ENCODE peak calls at places on chromosomes 11 and 22, in nine cellular contexts. Y is GM12891; A is HT-29; U is kidney; K is AG04449; P is NCI-H1092; N is ACHN; G is CD4-positive, alpha-beta memory T cell; E is left ventricle myocardium inferior. F is an unnamed sample.

GRCh38 chr11:67117667-67118058 is 1.4 kb upstream of the KDM2A start:
- DNase-seq in Y (no peak), E (peak), U (peak), G (peak), P (peak), N (no peak), A (peak), K (no peak), F (peak)

GRCh38 chr11:14538271-14538925 is 18.2 kb upstream of the PSMA1 start:
- DNase-seq in P (no peak), U (no peak), A (no peak), K (no peak), G (no peak), Y (no peak), N (no peak), E (peak), F (no peak)

GRCh38 chr11:46377266-46377665 is 4.2 kb upstream of the MDK start:
- DNase-seq in E (no peak), Y (no peak), G (no peak), U (peak), K (no peak), N (no peak), P (no peak), A (no peak), F (no peak)

GRCh38 chr22:41752011-41752975 is 48.2 kb upstream of the CCDC134 start:
- DNase-seq in P (no peak), K (no peak), Y (no peak), G (no peak), A (no peak), N (no peak), U (no peak), E (no peak), F (no peak)

GRCh38 chr22:23394525-23395326 is 185.4 kb downstream of the IGLL1 start:
- DNase-seq in P (no peak), A (no peak), U (no peak), Y (no peak), K (no peak), G (no peak), N (no peak), E (no peak), F (no peak)

GRCh38 chr11:76233936-76234703 is 27.8 kb upstream of the WNT11 start:
- DNase-seq in N (peak), P (no peak), A (peak), Y (peak), U (peak), K (no peak), G (no peak), E (peak), F (peak)

GRCh38 chr11:1160231-1161101 is 2.7 kb downstream of the MUC5AC start:
- DNase-seq in Y (peak), P (no peak), N (no peak), E (peak), G (no peak), K (no peak), U (peak), A (no peak), F (no peak)

GRCh38 chr22:31953251-31953650 is 8.9 kb downstream of the YWHAH start:
- DNase-seq in K (no peak), Y (no peak), G (no peak), U (no peak), E (no peak), P (no peak), A (no peak), N (no peak), F (no peak)

GRCh38 chr11:34619062-34619516 is 1.8 kb upstream of the EHF start:
- DNase-seq in Y (no peak), K (no peak), P (no peak), A (no peak), N (no peak), U (no peak), E (no peak), G (no peak), F (no peak)

F was measured in A673.